ENCODE peak calls at places on chromosome 22, in six cellular contexts. One of them, this sample, is unnamed.
A peak's percentile ranks its signal among the peaks of the same experiment; 100 is the strongest.

GRCh38 chr22:35446365-35446764 is 46.4 kb downstream of the MCM5 start:
- DNase-seq in EL: peak; percentile 95
- DNase-seq in Peyer's patch: peak; percentile 54
- DNase-seq in iPS DF 19.7: no peak
- DNase-seq in activated gamma-delta T cell: no peak
- DNase-seq in hypothalamus: no peak
- DNase-seq in this sample: no peak

GRCh38 chr22:27474711-27475547 is 326.6 kb downstream of the MN1 start:
- DNase-seq in EL: peak; percentile 97
- DNase-seq in iPS DF 19.7: peak; percentile 91
- DNase-seq in activated gamma-delta T cell: no peak
- DNase-seq in hypothalamus: no peak
- DNase-seq in Peyer's patch: no peak
- DNase-seq in this sample: no peak

GRCh38 chr22:26308467-26308866 is 120.6 kb upstream of the ASPHD2 start:
- DNase-seq in activated gamma-delta T cell: no peak
- DNase-seq in iPS DF 19.7: no peak
- DNase-seq in hypothalamus: no peak
- DNase-seq in EL: no peak
- DNase-seq in Peyer's patch: no peak
- DNase-seq in this sample: no peak

GRCh38 chr22:32951807-32952153 is 106.4 kb downstream of the SYN3 start:
- DNase-seq in Peyer's patch: no peak
- DNase-seq in iPS DF 19.7: no peak
- DNase-seq in hypothalamus: no peak
- DNase-seq in activated gamma-delta T cell: no peak
- DNase-seq in EL: no peak
- DNase-seq in this sample: no peak

GRCh38 chr22:37525073-37525745 is 6.0 kb upstream of the CARD10 start:
- DNase-seq in activated gamma-delta T cell: no peak
- DNase-seq in Peyer's patch: peak; percentile 66
- DNase-seq in EL: peak; percentile 96
- DNase-seq in hypothalamus: no peak
- DNase-seq in iPS DF 19.7: no peak
- DNase-seq in this sample: no peak

GRCh38 chr22:27756212-27756660 is 45.3 kb downstream of the MN1 start:
- DNase-seq in Peyer's patch: no peak
- DNase-seq in EL: no peak
- DNase-seq in iPS DF 19.7: no peak
- DNase-seq in activated gamma-delta T cell: no peak
- DNase-seq in hypothalamus: no peak
- DNase-seq in this sample: no peak

GRCh38 chr22:36953239-36954080 is 40.0 kb downstream of the CSF2RB start:
- DNase-seq in hypothalamus: no peak
- DNase-seq in EL: no peak
- DNase-seq in iPS DF 19.7: no peak
- DNase-seq in Peyer's patch: no peak
- DNase-seq in activated gamma-delta T cell: no peak
- DNase-seq in this sample: no peak

GRCh38 chr22:47628477-47629272 is 866.2 kb downstream of the TBC1D22A start:
- DNase-seq in iPS DF 19.7: no peak
- DNase-seq in hypothalamus: no peak
- DNase-seq in EL: no peak
- DNase-seq in Peyer's patch: no peak
- DNase-seq in activated gamma-delta T cell: no peak
- DNase-seq in this sample: no peak

GRCh38 chr22:46297151-46297819 is 615 bp downstream of the GTSE1 start:
- DNase-seq in Peyer's patch: no peak
- DNase-seq in hypothalamus: no peak
- DNase-seq in activated gamma-delta T cell: no peak
- DNase-seq in iPS DF 19.7: no peak
- DNase-seq in EL: peak; percentile 72
- DNase-seq in this sample: no peak

GRCh38 chr22:45475063-45475747 is 27.5 kb upstream of the FBLN1 start:
- DNase-seq in hypothalamus: no peak
- DNase-seq in Peyer's patch: no peak
- DNase-seq in EL: no peak
- DNase-seq in iPS DF 19.7: no peak
- DNase-seq in activated gamma-delta T cell: no peak
- DNase-seq in this sample: no peak

GRCh38 chr22:49191506-49191980 is 636.1 kb downstream of the BRD1 start:
- DNase-seq in activated gamma-delta T cell: no peak
- DNase-seq in EL: no peak
- DNase-seq in Peyer's patch: no peak
- DNase-seq in hypothalamus: no peak
- DNase-seq in iPS DF 19.7: no peak
- DNase-seq in this sample: no peak

GRCh38 chr22:18136563-18137320 is 13.2 kb upstream of the USP18 start:
- DNase-seq in Peyer's patch: no peak
- DNase-seq in hypothalamus: no peak
- DNase-seq in iPS DF 19.7: no peak
- DNase-seq in activated gamma-delta T cell: no peak
- DNase-seq in EL: no peak
- DNase-seq in this sample: no peak

GRCh38 chr22:39988386-39989114 is 6.2 kb upstream of the FAM83F start:
- DNase-seq in activated gamma-delta T cell: no peak
- DNase-seq in Peyer's patch: no peak
- DNase-seq in EL: no peak
- DNase-seq in iPS DF 19.7: no peak
- DNase-seq in hypothalamus: no peak
- DNase-seq in this sample: no peak

GRCh38 chr22:24184057-24184798 is 2.9 kb downstream of the SUSD2 start:
- DNase-seq in iPS DF 19.7: no peak
- DNase-seq in Peyer's patch: no peak
- DNase-seq in activated gamma-delta T cell: no peak
- DNase-seq in hypothalamus: no peak
- DNase-seq in EL: no peak
- DNase-seq in this sample: no peak

GRCh38 chr22:19568337-19569311 is 44.4 kb upstream of the CLDN5 start:
- DNase-seq in EL: peak; percentile 94
- DNase-seq in hypothalamus: no peak
- DNase-seq in activated gamma-delta T cell: no peak
- DNase-seq in Peyer's patch: no peak
- DNase-seq in iPS DF 19.7: no peak
- DNase-seq in this sample: no peak

GRCh38 chr22:19242699-19243098 is 48.8 kb downstream of the CLTCL1 start:
- DNase-seq in Peyer's patch: no peak
- DNase-seq in iPS DF 19.7: no peak
- DNase-seq in activated gamma-delta T cell: no peak
- DNase-seq in EL: no peak
- DNase-seq in hypothalamus: no peak
- DNase-seq in this sample: no peak

GRCh38 chr22:47163876-47164513 is 401.5 kb downstream of the TBC1D22A start:
- DNase-seq in EL: no peak
- DNase-seq in activated gamma-delta T cell: no peak
- DNase-seq in Peyer's patch: peak; percentile 43
- DNase-seq in iPS DF 19.7: no peak
- DNase-seq in hypothalamus: no peak
- DNase-seq in this sample: no peak

GRCh38 chr22:21009638-21010425 is 5.1 kb upstream of the P2RX6 start:
- DNase-seq in iPS DF 19.7: no peak
- DNase-seq in EL: peak; percentile 38
- DNase-seq in activated gamma-delta T cell: no peak
- DNase-seq in hypothalamus: no peak
- DNase-seq in Peyer's patch: no peak
- DNase-seq in this sample: no peak

GRCh38 chr22:36085476-36086169 is 57.0 kb upstream of the RBFOX2 start:
- DNase-seq in iPS DF 19.7: no peak
- DNase-seq in activated gamma-delta T cell: no peak
- DNase-seq in Peyer's patch: no peak
- DNase-seq in hypothalamus: no peak
- DNase-seq in EL: no peak
- DNase-seq in this sample: no peak

GRCh38 chr22:29209624-29209929 is 3.9 kb downstream of the EMID1 start:
- DNase-seq in Peyer's patch: no peak
- DNase-seq in hypothalamus: no peak
- DNase-seq in iPS DF 19.7: no peak
- DNase-seq in activated gamma-delta T cell: no peak
- DNase-seq in EL: no peak
- DNase-seq in this sample: no peak